ENCODE peak calls at places on chromosomes 11 and 22, in nine cellular contexts. C, N, F, B, J, X, P, W and S are unnamed samples.

GRCh38 chr11:35811783-35812182 is 132.1 kb upstream of the LDLRAD3 start:
- DNase-seq in W (no peak), J (no peak), C (no peak), F (no peak), B (no peak), N (no peak), P (no peak), X (no peak), S (no peak)

GRCh38 chr11:65565624-65566453 is 4.4 kb upstream of the ZNRD2 start:
- DNase-seq in X (no peak), C (peak; percentile 66), W (no peak), N (no peak), J (no peak), F (no peak), P (no peak), B (no peak), S (peak; percentile 85)

GRCh38 chr22:46104881-46105493 is 45.3 kb upstream of the PPARA start:
- DNase-seq in F (no peak), C (no peak), W (no peak), X (no peak), B (no peak), N (peak; percentile 39), P (no peak), J (peak; percentile 54), S (no peak)

GRCh38 chr11:68581439-68581838 is 102.9 kb upstream of the GAL start:
- DNase-seq in W (no peak), N (no peak), F (no peak), X (peak; percentile 79), B (no peak), C (no peak), P (no peak), J (peak; percentile 79), S (peak; percentile 91)

GRCh38 chr22:43151251-43152000 is at the start of gene TSPO:
- DNase-seq in W (peak; percentile 84), C (peak; percentile 38), N (peak; percentile 70), F (peak; percentile 82), B (no peak), J (peak; percentile 59), P (peak; percentile 70), X (peak; percentile 91), S (peak; percentile 73)

GRCh38 chr22:37643225-37643847 is 3.9 kb downstream of the SH3BP1 start:
- DNase-seq in X (peak; percentile 90), W (peak; percentile 93), B (no peak), F (peak; percentile 93), C (peak; percentile 70), J (peak; percentile 38), P (peak; percentile 86), N (peak; percentile 86), S (peak; percentile 84)

GRCh38 chr11:200224-201003 is 6.8 kb downstream of the BET1L start:
- DNase-seq in X (no peak), B (no peak), F (no peak), W (peak; percentile 4), N (no peak), P (no peak), C (no peak), J (no peak), S (no peak)

GRCh38 chr11:101707477-101707876 is 123.7 kb upstream of the TRPC6 start:
- DNase-seq in J (no peak), F (no peak), N (no peak), C (no peak), W (no peak), B (no peak), P (no peak), X (no peak), S (no peak)

GRCh38 chr11:1152316-1153104 is 5.2 kb upstream of the MUC5AC start:
- DNase-seq in J (no peak), C (no peak), B (no peak), X (no peak), N (no peak), P (no peak), F (peak; percentile 28), W (no peak), S (no peak)

GRCh38 chr11:118921121-118921928 is 4.4 kb downstream of the BCL9L start:
- DNase-seq in W (peak; percentile 61), N (peak; percentile 88), B (no peak), F (peak; percentile 84), P (peak; percentile 68), J (peak; percentile 66), X (peak; percentile 71), C (peak; percentile 49), S (peak; percentile 86)

GRCh38 chr11:15625691-15626090 is 511.0 kb downstream of the INSC start:
- DNase-seq in N (no peak), J (no peak), W (no peak), B (no peak), C (no peak), F (no peak), P (no peak), X (no peak), S (no peak)

GRCh38 chr22:29216873-29217666 is 11.4 kb downstream of the EMID1 start:
- DNase-seq in F (peak; percentile 71), P (no peak), N (peak; percentile 16), X (no peak), J (no peak), W (no peak), C (no peak), B (no peak), S (peak; percentile 58)

GRCh38 chr11:124172599-124172998 is 10.5 kb upstream of the OR10D3 start:
- DNase-seq in B (no peak), J (no peak), C (no peak), X (no peak), W (no peak), F (no peak), P (no peak), N (no peak), S (no peak)

GRCh38 chr11:76025068-76025467 is 181.2 kb downstream of the WNT11 start:
- DNase-seq in X (no peak), N (no peak), C (peak; percentile 24), P (no peak), J (no peak), B (no peak), W (no peak), F (no peak), S (peak; percentile 13)

GRCh38 chr11:17605736-17606135 is 58.7 kb downstream of the OTOG start:
- DNase-seq in C (no peak), F (no peak), N (no peak), B (no peak), W (no peak), P (no peak), X (peak; percentile 21), J (no peak), S (no peak)
- H3K9me3 ChIP-seq in C (no peaks in the 10 kb centered on the region), F (no peaks in the 10 kb centered on the region), N (no peaks in the 10 kb centered on the region), B (no peaks in the 10 kb centered on the region), W (no peaks in the 10 kb centered on the region), P (no peaks in the 10 kb centered on the region), X (no peaks in the 10 kb centered on the region), J (no peaks in the 10 kb centered on the region), S (no peaks in the 10 kb centered on the region)

GRCh38 chr11:74730601-74731260 is 495 bp downstream of the CHRDL2 start:
- DNase-seq in N (no peak), P (no peak), W (no peak), J (no peak), F (no peak), B (no peak), C (no peak), X (no peak), S (no peak)

GRCh38 chr11:74729397-74729796 is 1.8 kb downstream of the CHRDL2 start:
- DNase-seq in W (no peak), X (no peak), N (no peak), C (no peak), B (no peak), J (no peak), P (no peak), F (no peak), S (no peak)

GRCh38 chr11:74736031-74736430 is 4.8 kb upstream of the CHRDL2 start:
- DNase-seq in B (no peak), N (no peak), J (no peak), X (no peak), F (no peak), W (no peak), C (no peak), P (no peak), S (no peak)

GRCh38 chr11:74735566-74735965 is 4.3 kb upstream of the CHRDL2 start:
- DNase-seq in J (no peak), X (no peak), N (no peak), B (no peak), C (no peak), F (no peak), W (no peak), P (no peak), S (no peak)

DNA sequence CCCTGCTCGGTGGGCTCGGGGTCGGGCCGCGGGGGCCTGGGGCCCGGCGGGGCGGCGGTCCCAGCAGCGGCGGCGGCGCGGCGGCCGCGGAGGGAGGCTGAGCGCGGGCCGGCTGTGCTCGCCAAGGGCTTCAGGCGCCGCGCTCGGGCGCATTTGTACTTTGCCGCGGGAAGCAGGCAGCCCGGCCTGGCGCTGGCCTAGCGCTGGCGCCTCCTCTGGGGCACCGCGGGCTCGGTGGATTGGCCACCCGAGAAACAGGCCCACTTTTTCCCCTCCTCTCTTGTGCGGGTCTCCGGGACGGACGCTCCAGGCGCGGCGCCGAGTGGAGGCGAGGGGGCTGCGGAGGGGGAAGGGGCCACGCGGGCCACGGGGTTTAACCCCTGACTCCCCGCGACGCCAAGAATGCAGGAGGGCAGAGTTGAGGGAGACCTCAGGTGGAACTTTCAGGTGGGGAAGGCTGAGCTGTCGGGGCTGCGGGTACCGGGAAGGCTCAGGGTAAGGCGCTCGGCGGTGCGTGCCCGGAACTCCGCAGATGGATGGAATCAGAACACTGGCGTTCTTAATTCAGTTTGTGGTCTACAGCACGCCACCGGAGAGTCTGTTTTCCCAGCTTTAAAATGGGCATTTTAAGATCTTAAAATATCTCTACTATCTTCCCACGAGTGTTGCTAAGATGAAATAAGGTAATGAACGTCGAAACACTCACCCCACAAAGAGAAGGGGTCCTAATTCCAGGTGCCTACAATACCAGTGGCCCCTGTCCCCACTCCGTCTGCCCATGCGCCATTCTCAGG is at the start of gene CHRDL2:
- DNase-seq in C (no peak), W (no peak), X (no peak), B (no peak), N (peak; percentile 49), P (no peak), F (no peak), J (no peak), S (peak; percentile 44)
- H3K4me3 ChIP-seq in C (no peak within 1 kb of the TSS), W (peak within 1 kb of the TSS; percentile 37), X (peak within 1 kb of the TSS; percentile 13), B (peak within 1 kb of the TSS; percentile 63), N (peak within 1 kb of the TSS; percentile 31), P (peak within 1 kb of the TSS; percentile 36), F (peak within 1 kb of the TSS; percentile 40), J (peak within 1 kb of the TSS; percentile 51), S (no peak within 1 kb of the TSS)

GRCh38 chr22:36239401-36240171 is at the start of gene APOL2:
- DNase-seq in B (peak; percentile 51), W (peak; percentile 92), C (peak; percentile 93), P (peak; percentile 79), F (peak; percentile 88), J (peak; percentile 87), X (peak; percentile 92), N (peak; percentile 95), S (peak; percentile 92)
- TF ChIP-seq POLR2A in B (peak; percentile 78), W (peak; percentile 87), C (peak; percentile 84), P (peak; percentile 81), F (peak; percentile 71), J (peak; percentile 74), X (peak; percentile 88), N (peak; percentile 91), S (peak; percentile 73)

DNA sequence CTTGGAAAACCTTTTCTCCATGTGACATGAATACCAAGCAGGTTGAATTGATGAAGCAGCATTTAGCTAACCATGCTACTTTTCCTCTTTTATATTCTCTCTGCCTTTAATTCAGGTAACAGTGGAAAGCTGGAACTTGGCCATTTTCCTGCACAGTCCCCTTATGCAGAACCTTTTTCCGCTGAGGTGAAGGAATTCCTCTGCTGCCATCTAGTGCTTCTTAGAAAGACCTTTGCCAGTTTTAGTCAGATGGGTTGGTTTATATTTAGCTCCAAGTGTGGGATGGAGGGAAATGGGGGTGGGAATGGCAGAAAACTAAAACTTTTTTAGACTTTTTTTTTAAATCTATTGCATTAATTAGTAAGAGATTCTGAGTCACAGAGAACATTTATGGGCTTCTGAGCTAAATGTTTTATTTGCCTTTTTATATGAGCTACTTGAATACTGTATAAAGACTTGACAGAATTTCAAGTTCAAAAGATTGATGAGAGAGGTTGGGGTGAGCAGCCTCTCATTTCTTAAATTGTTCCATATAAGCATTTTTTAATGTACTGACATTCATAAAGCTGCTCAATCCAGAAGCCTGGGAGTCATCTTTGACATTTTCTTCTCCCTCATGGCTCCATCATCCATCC is 153.9 kb upstream of the ZC3H12C start:
- DNase-seq in W (peak; percentile 11), B (no peak), F (no peak), P (no peak), X (peak; percentile 22), J (peak; percentile 9), C (peak; percentile 80), N (no peak), S (peak; percentile 58)
- H3K9me3 ChIP-seq in W (no peaks in the 10 kb centered on the region), B (no peaks in the 10 kb centered on the region), F (no peaks in the 10 kb centered on the region), P (no peaks in the 10 kb centered on the region), X (no peaks in the 10 kb centered on the region), J (no peaks in the 10 kb centered on the region), C (no peaks in the 10 kb centered on the region), N (no peaks in the 10 kb centered on the region), S (no peaks in the 10 kb centered on the region)